ENCODE peak calls at places on chromosome 19, in eight cellular contexts. Q is IMR-90; D is WTC11; R is left ventricle myocardium inferior; T is cardiac fibroblast; S is activated CD8-positive, alpha-beta T cell treated with anti-CD3 and anti-CD28 coated beads for 36 hours; Y is lower leg skin; W is kidney. C is an unnamed sample.

GRCh38 chr19:7869453-7869909 is 4.7 kb downstream of the PRR36 start:
- DNase-seq in Q (peak), D (peak), R (peak), T (peak), S (peak), Y (peak), W (peak), C (no peak)

GRCh38 chr19:43755256-43755801 is 567 bp upstream of the SMG9 start:
- DNase-seq in Q (peak), D (peak), R (peak), T (peak), S (peak), Y (peak), W (peak), C (no peak)

GRCh38 chr19:54478677-54479266 is 5.7 kb upstream of the CDC42EP5 start:
- DNase-seq in Q (peak), D (peak), R (no peak), T (peak), S (peak), Y (no peak), W (peak), C (no peak)

GRCh38 chr19:1001538-1002166 is 1.4 kb downstream of the GRIN3B start:
- DNase-seq in Q (no peak), D (peak), R (no peak), T (no peak), S (peak), Y (no peak), W (peak), C (no peak)

GRCh38 chr19:31058676-31059075 is 290.6 kb downstream of the TSHZ3 start:
- DNase-seq in Q (no peak), D (no peak), R (no peak), T (no peak), S (no peak), Y (no peak), W (no peak), C (no peak)

GRCh38 chr19:41206926-41207750 is 11.9 kb upstream of the AXL start:
- DNase-seq in Q (no peak), D (no peak), R (peak), T (peak), S (no peak), Y (peak), W (no peak), C (no peak)

GRCh38 chr19:19464339-19465098 is 50.8 kb downstream of the TSSK6 start:
- DNase-seq in Q (peak), D (peak), R (no peak), T (peak), S (no peak), Y (no peak), W (peak), C (no peak)

GRCh38 chr19:926595-927043 is 784 bp downstream of the ARID3A start:
- DNase-seq in Q (no peak), D (no peak), R (peak), T (peak), S (peak), Y (no peak), W (peak), C (no peak)

GRCh38 chr19:47239152-47239551 is 8.2 kb upstream of the BBC3 start:
- DNase-seq in Q (no peak), D (no peak), R (no peak), T (peak), S (peak), Y (no peak), W (peak), C (no peak)

GRCh38 chr19:13117772-13118423 is at the start of gene NACC1:
- DNase-seq in Q (peak), D (peak), R (peak), T (peak), S (peak), Y (peak), W (peak), C (peak)

GRCh38 chr19:45164577-45165335 is 4.0 kb upstream of the NKPD1 start:
- DNase-seq in Q (peak), D (peak), R (peak), T (peak), S (peak), Y (peak), W (peak), C (peak)

GRCh38 chr19:23699521-23699860 is 12.5 kb upstream of the ZNF675 start:
- DNase-seq in Q (no peak), D (peak), R (no peak), T (no peak), S (no peak), Y (no peak), W (no peak), C (no peak)

GRCh38 chr19:35596366-35596999 is 10.5 kb downstream of the PMIS2 start:
- DNase-seq in Q (no peak), D (no peak), R (no peak), T (peak), S (peak), Y (no peak), W (no peak), C (no peak)

GRCh38 chr19:35587326-35587725 is 1.4 kb downstream of the PMIS2 start:
- DNase-seq in Q (no peak), D (no peak), R (no peak), T (peak), S (no peak), Y (no peak), W (no peak), C (no peak)

GRCh38 chr19:35595928-35596327 is 10.0 kb downstream of the PMIS2 start:
- DNase-seq in Q (no peak), D (no peak), R (no peak), T (no peak), S (no peak), Y (no peak), W (no peak), C (no peak)

GRCh38 chr19:35590875-35591274 is 4.9 kb downstream of the PMIS2 start:
- DNase-seq in Q (no peak), D (no peak), R (no peak), T (no peak), S (no peak), Y (no peak), W (no peak), C (no peak)

GRCh38 chr19:35592226-35592625 is 6.3 kb downstream of the PMIS2 start:
- DNase-seq in Q (peak), D (peak), R (no peak), T (peak), S (peak), Y (no peak), W (no peak), C (no peak)
- TF ChIP-seq CTCF in Q (peak), D (peak), R (peak), T (peak), S (peak), Y (no peak), W (peak), C (peak)

GRCh38 chr19:2551864-2552185 is 75.9 kb downstream of the GADD45B start:
- DNase-seq in Q (no peak), D (no peak), R (peak), T (no peak), S (no peak), Y (no peak), W (peak), C (no peak)

GRCh38 chr19:2553510-2553909 is 77.6 kb downstream of the GADD45B start:
- DNase-seq in Q (no peak), D (no peak), R (no peak), T (no peak), S (no peak), Y (no peak), W (no peak), C (no peak)

GRCh38 chr19:2554856-2555255 is 78.9 kb downstream of the GADD45B start:
- DNase-seq in Q (peak), D (no peak), R (peak), T (peak), S (no peak), Y (no peak), W (peak), C (no peak)

GRCh38 chr19:2551172-2551863 is 75.4 kb downstream of the GADD45B start:
- DNase-seq in Q (no peak), D (no peak), R (no peak), T (no peak), S (no peak), Y (no peak), W (no peak), C (no peak)

DNA sequence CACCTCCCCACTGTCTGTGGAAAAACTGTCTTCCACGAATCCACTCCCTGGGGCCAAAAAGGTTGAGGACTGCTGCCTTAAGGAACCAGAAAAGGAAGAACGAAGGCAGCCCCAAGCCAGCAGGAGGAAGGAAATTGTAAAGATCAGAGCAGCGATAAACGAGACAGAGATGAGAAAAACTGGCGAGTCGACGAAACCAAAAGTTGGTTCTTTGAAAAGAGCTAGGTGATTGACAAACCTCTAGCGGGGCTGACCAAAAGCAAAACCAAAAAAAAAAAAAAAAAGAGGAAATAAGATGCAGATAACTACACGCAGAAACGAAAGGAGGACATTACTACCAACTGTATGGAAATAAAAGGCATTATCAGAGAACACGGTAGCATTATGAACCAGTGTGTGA is 76.9 kb downstream of the GADD45B start:
- DNase-seq in Q (no peak), D (no peak), R (peak), T (peak), S (peak), Y (no peak), W (peak), C (no peak)
- TF ChIP-seq CTCF in Q (no peak), D (no peak), R (no peak), T (no peak), S (no peak), Y (no peak), W (no peak), C (no peak)

DNA sequence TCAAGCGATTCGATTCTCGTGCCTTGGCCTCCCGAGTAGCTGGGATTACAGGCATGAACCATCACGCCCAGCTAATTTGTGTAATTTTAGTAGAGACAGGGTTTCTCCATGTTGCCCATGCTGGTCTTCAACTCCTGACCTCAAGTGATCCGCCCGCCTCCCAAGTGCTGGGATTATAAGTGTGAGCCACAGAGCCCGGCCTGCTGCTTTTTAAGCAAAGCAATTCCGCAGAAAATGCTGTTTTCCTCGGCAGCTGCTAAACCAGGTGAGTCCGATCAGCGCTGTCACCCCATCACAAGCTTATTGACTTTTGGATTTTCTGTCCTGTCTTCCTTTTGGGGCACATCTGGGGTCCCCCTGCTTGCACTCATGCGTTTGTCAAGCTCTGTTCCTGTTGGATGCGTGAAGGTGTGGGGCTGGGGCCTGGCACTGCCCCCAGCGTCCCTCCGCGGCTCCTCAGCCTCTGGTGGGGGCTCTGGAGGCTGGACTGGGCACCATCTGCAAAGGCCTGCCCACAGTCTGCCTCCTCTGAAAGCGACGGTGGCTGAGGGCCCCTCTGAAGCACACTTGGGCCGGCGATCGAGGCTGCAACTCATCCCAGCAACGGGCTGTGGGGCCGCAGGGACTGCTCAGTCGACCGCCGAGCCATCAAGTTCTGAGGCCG is 25.7 kb downstream of the CEBPG start:
- DNase-seq in Q (no peak), D (peak), R (no peak), T (no peak), S (no peak), Y (peak), W (peak), C (no peak)
- TF ChIP-seq CTCF in Q (no peak), D (no peak), R (no peak), T (no peak), S (no peak), Y (no peak), W (no peak), C (no peak)

GRCh38 chr19:16088351-16088984 is 12.2 kb downstream of the TPM4 start:
- DNase-seq in Q (no peak), D (no peak), R (no peak), T (no peak), S (no peak), Y (no peak), W (peak), C (no peak)
- TF ChIP-seq CTCF in Q (no peak), D (no peak), R (no peak), T (peak), S (no peak), Y (no peak), W (no peak), C (peak)